ENCODE peak calls at places on chromosomes 2 and 18, in seven cellular contexts. A, R, P, E, Y, T and C are unnamed samples. For H3K27me3, the result is how much of the 10 kb centered on the place peaks cover.

GRCh38 chr2:206707164-206707701 is 11.0 kb downstream of the DYTN start:
- DNase-seq in A (no peak), E (no peak), T (no peak), P (no peak), Y (no peak), R (no peak), C (no peak)

GRCh38 chr2:232668805-232669444 is 28.2 kb upstream of the GIGYF2 start:
- DNase-seq in A (peak), Y (no peak), P (peak), R (no peak), T (no peak), E (peak), C (peak)

GRCh38 chr18:37298816-37299215 is 266.8 kb downstream of the CELF4 start:
- DNase-seq in E (no peak), T (no peak), A (no peak), R (no peak), P (no peak), Y (no peak), C (no peak)

GRCh38 chr2:173969886-173970285 is 4.7 kb upstream of the SP3 start:
- DNase-seq in R (no peak), T (no peak), A (peak), Y (no peak), P (no peak), E (no peak), C (no peak)

GRCh38 chr2:30763151-30763660 is 44.0 kb downstream of the CAPN13 start:
- DNase-seq in R (no peak), T (no peak), E (no peak), P (no peak), Y (no peak), A (no peak), C (no peak)

GRCh38 chr2:219001577-219002394 is 8.6 kb upstream of the CRYBA2 start:
- DNase-seq in Y (no peak), E (no peak), R (no peak), A (no peak), T (no peak), P (peak), C (no peak)

GRCh38 chr2:129888896-129889295 is 90.6 kb upstream of the RAB6C start:
- DNase-seq in P (no peak), T (no peak), Y (no peak), E (no peak), R (no peak), A (no peak), C (no peak)

GRCh38 chr2:103921161-103921560 is 932.8 kb upstream of the POU3F3 start:
- DNase-seq in Y (no peak), R (no peak), P (no peak), A (no peak), T (no peak), E (no peak), C (no peak)

GRCh38 chr2:189794308-189794707 is 10.1 kb downstream of the PMS1 start:
- DNase-seq in T (no peak), Y (no peak), R (no peak), A (no peak), P (no peak), E (no peak), C (no peak)

GRCh38 chr2:176152350-176153181 is 1.2 kb downstream of the HOXD4 start:
- DNase-seq in E (no peak), R (no peak), A (no peak), P (no peak), Y (no peak), T (no peak), C (no peak)

GRCh38 chr2:237889811-237890210 is 30.4 kb downstream of the RAMP1 start:
- DNase-seq in R (no peak), P (no peak), Y (no peak), E (peak), A (no peak), T (no peak), C (peak)

GRCh38 chr2:184154438-184154837 is 443.9 kb upstream of the ZNF804A start:
- DNase-seq in R (no peak), Y (no peak), E (no peak), P (no peak), A (no peak), T (no peak), C (no peak)

GRCh38 chr2:217049376-217049775 is 189.5 kb upstream of the TNP1 start:
- DNase-seq in A (no peak), E (no peak), P (no peak), T (no peak), Y (no peak), R (no peak), C (no peak)

GRCh38 chr2:217040099-217040498 is 180.2 kb upstream of the TNP1 start:
- DNase-seq in E (no peak), R (no peak), T (no peak), Y (no peak), A (no peak), P (no peak), C (no peak)

GRCh38 chr2:217049931-217050330 is 190.1 kb upstream of the TNP1 start:
- DNase-seq in P (no peak), R (no peak), T (peak), E (peak), Y (peak), A (no peak), C (peak)

GRCh38 chr2:217047209-217047998 is 187.5 kb upstream of the TNP1 start:
- DNase-seq in R (no peak), E (no peak), T (no peak), P (no peak), Y (no peak), A (peak), C (no peak)

DNA sequence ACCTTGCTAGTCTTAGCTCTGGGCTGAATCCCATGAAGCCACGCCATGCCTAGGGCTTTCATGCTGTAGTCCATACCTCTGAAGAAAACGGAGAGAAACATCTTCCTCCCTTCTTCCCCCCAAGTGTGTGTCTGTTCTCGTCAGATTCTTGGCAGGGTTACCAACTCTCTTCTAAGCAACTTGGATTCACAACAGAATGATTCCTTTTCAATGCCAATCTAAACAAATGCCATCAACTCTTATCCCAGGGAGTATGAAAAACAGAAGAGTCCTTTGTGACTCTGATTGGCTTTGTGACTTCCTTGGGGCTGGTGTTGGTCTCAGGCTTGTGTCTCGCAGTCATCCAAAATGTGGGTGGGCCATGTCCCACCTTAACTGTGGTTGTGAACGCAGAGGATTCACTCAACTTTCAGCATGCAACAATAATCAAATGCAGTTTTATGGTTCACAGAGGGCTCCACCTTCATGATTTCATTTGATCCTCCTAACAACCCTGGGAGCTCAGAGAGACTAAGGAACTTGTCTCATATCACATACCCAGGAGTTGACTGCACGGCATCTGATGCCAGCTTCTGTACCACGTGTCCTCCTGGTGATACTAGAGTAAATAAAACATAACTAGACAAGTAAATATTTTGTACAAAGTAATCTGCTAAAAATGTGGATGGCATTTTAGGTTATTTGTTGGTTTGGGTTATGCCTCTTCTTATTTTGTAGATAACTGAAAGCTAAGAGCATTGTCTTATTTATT is 186.0 kb upstream of the TNP1 start:
- DNase-seq in P (no peak), T (no peak), A (peak), E (no peak), Y (no peak), R (no peak), C (no peak)
- H3K27me3 ChIP-seq in P (under half), T (under half), A (under half), E (under half), Y (under half), R (under half), C (under half)

GRCh38 chr2:134466141-134466540 is 212.3 kb downstream of the MGAT5 start:
- DNase-seq in Y (no peak), P (peak), R (peak), A (no peak), E (no peak), T (no peak), C (no peak)
- TF ChIP-seq CTCF in Y (no peak), P (peak), R (peak), A (peak), E (no peak), T (no peak), C (no peak)

GRCh38 chr2:9141706-9142460 is 64.7 kb upstream of the ASAP2 start:
- DNase-seq in P (no peak), A (no peak), Y (no peak), E (no peak), R (no peak), T (no peak), C (no peak)
- H3K27me3 ChIP-seq in P (under half), A (under half), Y (under half), E (under half), R (under half), T (under half), C (under half)

DNA sequence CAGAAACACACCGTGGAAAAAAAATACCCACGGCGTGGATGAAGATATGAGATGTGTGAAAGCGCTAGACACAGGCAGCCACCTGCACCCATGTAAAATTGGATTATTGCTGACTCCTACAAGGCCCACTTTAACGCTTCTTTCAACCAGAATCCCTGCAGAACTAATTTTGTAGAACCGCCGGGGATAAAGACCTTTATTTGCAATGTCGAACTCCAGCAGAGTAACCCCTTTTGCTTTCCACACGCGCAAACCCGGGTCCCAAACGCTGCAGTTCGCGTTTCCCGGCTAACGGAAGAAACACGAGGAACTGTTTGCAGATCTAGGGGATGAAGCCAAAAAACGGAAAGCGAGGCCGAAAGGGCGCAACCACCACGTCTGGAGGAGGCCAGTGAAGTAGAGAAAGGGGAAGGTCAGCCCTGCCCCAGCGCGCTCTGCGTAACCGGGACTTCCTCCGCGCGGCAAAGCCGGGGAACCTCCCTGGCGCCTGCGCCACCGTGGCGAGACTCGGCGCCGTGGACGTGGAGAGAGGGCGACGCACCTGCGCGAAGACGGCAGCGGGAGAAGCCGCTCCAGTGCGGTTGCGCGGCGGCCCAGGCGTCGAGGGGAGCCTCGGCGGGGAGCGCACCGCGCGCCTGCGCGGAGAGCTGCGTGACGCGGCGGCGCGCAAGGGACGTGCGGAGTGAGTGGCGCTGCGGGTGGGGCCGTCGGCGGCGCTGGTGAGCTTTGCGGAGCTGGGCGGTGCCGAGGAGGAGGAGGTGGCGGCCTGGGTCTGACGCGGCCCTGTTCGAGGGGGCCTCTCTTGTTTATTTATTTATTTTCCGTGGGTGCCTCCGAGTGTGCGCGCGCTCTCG is at the start of gene PPP1CB:
- DNase-seq in A (peak), R (peak), E (peak), Y (peak), T (peak), P (peak), C (peak)
- TF ChIP-seq CTCF in A (peak), R (peak), E (peak), Y (peak), T (peak), P (peak), C (peak)

GRCh38 chr2:39517622-39518021 is 80.5 kb upstream of the MAP4K3 start:
- DNase-seq in A (no peak), R (no peak), E (no peak), T (no peak), P (no peak), Y (no peak), C (no peak)
- H3K27me3 ChIP-seq in A (under half), R (under half), E (under half), T (under half), P (under half), Y (under half), C (under half)

DNA sequence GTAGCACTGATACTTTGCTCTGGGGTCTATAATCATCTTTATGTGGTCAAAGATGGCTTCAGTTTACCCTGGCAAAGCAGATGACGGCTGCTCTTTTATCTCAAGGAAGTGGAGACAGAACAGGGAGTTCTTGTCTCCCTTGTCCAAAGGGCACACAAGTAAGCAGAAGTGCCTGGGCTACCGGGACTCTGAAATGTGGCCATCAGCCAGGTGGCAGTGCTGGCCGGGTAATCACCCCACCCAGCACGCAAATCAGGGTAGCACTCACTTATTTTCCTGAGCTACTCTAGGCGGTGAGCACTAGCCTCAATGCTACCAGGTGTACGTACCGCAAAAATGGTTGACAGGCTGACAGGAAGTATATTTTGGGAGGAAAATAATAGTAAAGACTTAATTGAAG is 119.7 kb upstream of the ETAA1 start:
- DNase-seq in E (no peak), A (no peak), P (peak), Y (no peak), T (no peak), R (no peak), C (no peak)
- TF ChIP-seq CTCF in E (no peak), A (no peak), P (no peak), Y (no peak), T (no peak), R (no peak), C (no peak)